ENCODE peak calls at places on chromosomes 16 and 17, in eight cellular contexts. Y, W, A, V, N, M, E and Q are unnamed samples.

GRCh38 chr17:78736526-78737079 is 45.5 kb downstream of the CYTH1 start:
- DNase-seq in Y (no peak), W (peak), A (no peak), V (no peak), N (peak), M (peak), E (no peak), Q (peak)

GRCh38 chr17:31595666-31596381 is 204.3 kb downstream of the RAB11FIP4 start:
- DNase-seq in Y (no peak), W (no peak), A (no peak), V (no peak), N (no peak), M (peak), E (no peak), Q (no peak)

GRCh38 chr17:8016632-8017424 is 14.4 kb downstream of the GUCY2D start:
- DNase-seq in Y (peak), W (peak), A (no peak), V (no peak), N (peak), M (peak), E (peak), Q (no peak)

GRCh38 chr17:35449371-35449931 is 885 bp upstream of the SLFN13 start:
- DNase-seq in Y (no peak), W (peak), A (no peak), V (no peak), N (no peak), M (no peak), E (no peak), Q (no peak)

GRCh38 chr17:72152392-72152727 is 31.5 kb downstream of the SOX9 start:
- DNase-seq in Y (peak), W (no peak), A (no peak), V (no peak), N (no peak), M (peak), E (no peak), Q (no peak)

GRCh38 chr17:64661731-64661980 is 451 bp downstream of the SMURF2 start:
- DNase-seq in Y (no peak), W (no peak), A (no peak), V (no peak), N (peak), M (no peak), E (no peak), Q (no peak)

GRCh38 chr17:48054238-48055185 is 6.4 kb downstream of the NFE2L1 start:
- DNase-seq in Y (no peak), W (no peak), A (no peak), V (no peak), N (no peak), M (no peak), E (peak), Q (no peak)

GRCh38 chr17:62671553-62671952 is 44.1 kb downstream of the MRC2 start:
- DNase-seq in Y (no peak), W (no peak), A (no peak), V (no peak), N (no peak), M (no peak), E (no peak), Q (no peak)

GRCh38 chr16:85424260-85425060 is 188.7 kb upstream of the GSE1 start:
- DNase-seq in Y (no peak), W (no peak), A (no peak), V (no peak), N (no peak), M (no peak), E (no peak), Q (no peak)

GRCh38 chr17:19271751-19272357 is 34.7 kb downstream of the EPN2 start:
- DNase-seq in Y (no peak), W (no peak), A (no peak), V (no peak), N (no peak), M (no peak), E (peak), Q (no peak)

DNA sequence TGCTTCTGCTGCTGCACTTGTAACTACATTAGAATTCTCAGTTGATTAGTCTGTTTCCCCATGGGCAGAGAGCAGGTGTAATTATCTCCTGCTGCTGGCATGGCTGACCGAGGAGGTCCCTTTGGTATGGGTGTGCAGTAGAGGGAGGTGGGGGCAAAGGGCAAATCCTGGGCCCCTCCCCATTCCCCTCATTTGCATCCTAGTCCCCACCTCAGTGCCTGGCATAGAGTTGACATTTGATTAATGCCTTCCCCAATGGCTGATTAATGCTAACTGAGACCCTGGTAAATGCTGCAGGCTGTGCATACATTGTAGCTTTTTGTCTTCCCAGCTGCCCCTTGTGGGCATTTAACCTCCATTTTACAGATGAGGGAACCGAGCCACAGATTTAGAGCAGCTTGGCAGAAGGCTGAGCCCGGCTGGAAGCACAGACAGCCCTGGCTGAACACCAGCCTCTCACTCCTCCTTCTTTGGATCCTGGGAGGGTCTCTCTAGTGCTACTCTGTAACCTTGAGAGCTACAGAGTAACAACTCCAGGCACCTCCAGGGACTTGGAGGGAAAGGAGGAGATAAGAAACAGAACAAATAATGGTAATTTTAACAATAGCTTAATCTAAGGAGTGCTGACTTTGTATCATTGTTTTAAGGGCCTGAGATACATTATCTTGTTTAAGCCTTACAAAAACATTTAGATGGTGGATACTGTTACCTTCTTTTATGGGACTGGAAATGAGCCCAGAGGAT is 5.1 kb downstream of the PLCG2 start:
- DNase-seq in Y (no peak), W (no peak), A (no peak), V (no peak), N (no peak), M (no peak), E (no peak), Q (no peak)
- TF ChIP-seq CTCF in Y (no peak), W (no peak), A (no peak), V (no peak), N (no peak), M (no peak), E (no peak), Q (no peak)

GRCh38 chr17:43085489-43085888 is 39.7 kb downstream of the BRCA1 start:
- DNase-seq in Y (no peak), W (no peak), A (no peak), V (no peak), N (no peak), M (no peak), E (no peak), Q (no peak)
- TF ChIP-seq CTCF in Y (peak), W (no peak), A (no peak), V (no peak), N (no peak), M (peak), E (no peak), Q (no peak)

GRCh38 chr17:58279016-58279671 is 1.6 kb downstream of the MPO start:
- DNase-seq in Y (peak), W (no peak), A (no peak), V (no peak), N (no peak), M (no peak), E (no peak), Q (no peak)
- TF ChIP-seq CTCF in Y (no peak), W (no peak), A (no peak), V (no peak), N (no peak), M (no peak), E (no peak), Q (no peak)

GRCh38 chr17:45231481-45232116 is 9.9 kb downstream of the FMNL1 start:
- DNase-seq in Y (no peak), W (peak), A (no peak), V (no peak), N (no peak), M (peak), E (no peak), Q (no peak)
- TF ChIP-seq CTCF in Y (peak), W (no peak), A (no peak), V (no peak), N (peak), M (peak), E (peak), Q (peak)

GRCh38 chr17:66915204-66915611 is 49.3 kb upstream of the CACNG4 start:
- DNase-seq in Y (no peak), W (no peak), A (no peak), V (no peak), N (no peak), M (peak), E (no peak), Q (no peak)
- TF ChIP-seq CTCF in Y (peak), W (no peak), A (no peak), V (no peak), N (no peak), M (peak), E (no peak), Q (peak)

DNA sequence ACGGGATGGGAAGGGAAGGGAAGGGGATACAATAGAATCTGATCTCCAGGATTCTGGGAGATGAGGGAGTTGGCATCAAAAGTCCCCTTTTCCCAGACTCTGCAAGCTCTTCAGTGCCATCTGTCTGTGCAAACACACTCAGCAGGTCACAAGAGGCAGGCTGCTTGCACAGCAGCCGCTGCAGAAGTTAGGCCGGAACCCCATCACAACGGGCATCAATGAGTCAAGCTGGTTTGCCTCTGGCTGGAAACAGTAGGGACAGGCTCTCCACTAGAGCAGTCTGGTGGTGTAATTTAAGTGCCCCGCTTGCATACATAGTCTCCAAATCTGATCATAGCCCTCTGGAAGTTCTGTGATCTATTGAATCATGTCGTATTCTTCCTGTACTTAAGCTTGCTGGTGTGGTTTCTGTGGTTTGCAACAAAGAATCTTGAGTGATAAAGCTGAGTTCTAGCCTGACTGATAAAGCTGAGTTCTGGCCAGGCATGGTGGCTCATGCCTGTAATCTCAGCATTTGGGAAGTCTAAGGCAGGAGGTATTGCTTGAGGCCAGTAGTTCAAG is 33.7 kb upstream of the KDM8 start:
- DNase-seq in Y (peak), W (peak), A (no peak), V (no peak), N (peak), M (peak), E (no peak), Q (no peak)
- TF ChIP-seq CTCF in Y (peak), W (no peak), A (no peak), V (no peak), N (no peak), M (peak), E (no peak), Q (peak)